ENCODE peak calls at places on chromosomes 16 and 17, in four cellular contexts. K is IMR-90, M is H9, C is trophoblast cell. Q is an unnamed sample. For H3K4me1, the result is how much of the 10 kb centered on the place peaks cover.

GRCh38 chr16:49469930-49470451 is 96.4 kb downstream of the C16orf78 start:
- DNase-seq in C (no peak), M (peak), K (no peak), Q (no peak)

GRCh38 chr16:15502041-15502725 is 67.8 kb downstream of the BMERB1 start:
- DNase-seq in C (peak), K (peak), M (no peak), Q (peak)

GRCh38 chr16:27202923-27203428 is 350 bp upstream of the KDM8 start:
- DNase-seq in K (no peak), M (no peak), C (no peak), Q (no peak)

GRCh38 chr16:56637814-56638750 is at the start of gene MT1A:
- DNase-seq in K (peak), C (peak), M (peak), Q (peak)

GRCh38 chr16:84810518-84811273 is 9.1 kb upstream of the CRISPLD2 start:
- DNase-seq in K (peak), C (no peak), M (no peak), Q (no peak)

GRCh38 chr17:50169121-50169764 is 3.4 kb downstream of the SGCA start:
- DNase-seq in C (no peak), M (peak), K (peak), Q (peak)

GRCh38 chr16:360698-361336 is 8.3 kb upstream of the AXIN1 start:
- DNase-seq in M (no peak), K (no peak), C (no peak), Q (no peak)

GRCh38 chr17:49316889-49317288 is 45.2 kb downstream of the ZNF652 start:
- DNase-seq in C (peak), K (no peak), M (no peak), Q (peak)

GRCh38 chr17:66552381-66552780 is 250.0 kb downstream of the PRKCA start:
- DNase-seq in K (no peak), M (no peak), C (no peak), Q (no peak)

GRCh38 chr17:38628441-38628840 is 22.7 kb upstream of the SRCIN1 start:
- DNase-seq in C (no peak), K (peak), M (peak), Q (peak)

GRCh38 chr17:72677714-72678390 is 414.6 kb downstream of the SLC39A11 start:
- DNase-seq in K (peak), C (no peak), M (no peak), Q (no peak)

GRCh38 chr16:23803591-23804123 is 32.1 kb upstream of the PRKCB start:
- DNase-seq in K (peak), M (peak), C (peak), Q (peak)

GRCh38 chr17:29617481-29618271 is 5.0 kb downstream of the CORO6 start:
- DNase-seq in C (peak), K (peak), M (peak), Q (peak)

GRCh38 chr16:57892041-57892440 is 78.9 kb downstream of the CNGB1 start:
- DNase-seq in K (peak), M (no peak), C (no peak), Q (no peak)

GRCh38 chr17:73476890-73477350 is 165.1 kb upstream of the CDC42EP4 start:
- DNase-seq in K (no peak), M (no peak), C (no peak), Q (no peak)

GRCh38 chr16:12406840-12407690 is 396.6 kb downstream of the CPPED1 start:
- DNase-seq in K (peak), C (no peak), M (no peak), Q (no peak)

GRCh38 chr17:48472485-48473281 is 42.7 kb upstream of the SKAP1 start:
- DNase-seq in K (peak), C (peak), M (peak), Q (peak)

GRCh38 chr16:8660841-8661301 is 13.5 kb upstream of the ABAT start:
- DNase-seq in K (peak), M (peak), C (peak), Q (peak)

GRCh38 chr16:89120281-89120680 is 26.6 kb downstream of the ACSF3 start:
- DNase-seq in C (no peak), K (no peak), M (no peak), Q (no peak)

GRCh38 chr17:2369551-2370210 is 31.2 kb downstream of the MNT start:
- DNase-seq in K (no peak), M (peak), C (no peak), Q (peak)

GRCh38 chr17:69714659-69715058 is 300.2 kb downstream of the MAP2K6 start:
- DNase-seq in K (peak), M (no peak), C (peak), Q (no peak)

GRCh38 chr16:81427245-81427644 is 17.4 kb upstream of the CMIP start:
- DNase-seq in C (no peak), K (no peak), M (no peak), Q (no peak)

GRCh38 chr17:79925242-79925957 is 86.2 kb upstream of the CBX4 start:
- DNase-seq in C (no peak), M (no peak), K (peak), Q (no peak)

GRCh38 chr17:38871247-38871991 is 1.6 kb downstream of the LASP1 start:
- DNase-seq in C (peak), M (peak), K (peak), Q (peak)

GRCh38 chr17:17189559-17189958 is 16.6 kb downstream of the PLD6 start:
- DNase-seq in M (no peak), C (peak), K (no peak), Q (no peak)

GRCh38 chr17:9755083-9755482 is 36.3 kb downstream of the DHRS7C start:
- DNase-seq in M (no peak), C (no peak), K (no peak), Q (peak)

GRCh38 chr16:1532081-1532760 is 1.2 kb upstream of the TMEM204 start:
- DNase-seq in M (no peak), K (no peak), C (no peak), Q (no peak)

GRCh38 chr17:75878174-75878998 is at the start of gene TRIM47:
- DNase-seq in K (peak), M (peak), C (peak), Q (peak)

GRCh38 chr17:60156746-60157145 is 7.0 kb downstream of the CA4 start:
- DNase-seq in M (no peak), K (no peak), C (no peak), Q (no peak)
- H2BK120ac ChIP-seq in M (no peak), K (no peak), C (no peak), Q (no peak)

GRCh38 chr17:19265755-19266154 is 28.6 kb downstream of the EPN2 start:
- DNase-seq in M (no peak), K (peak), C (no peak), Q (no peak)
- H3K4me1 ChIP-seq in M (under half), K (under half), C (under half), Q (under half)

GRCh38 chr16:28491970-28492474 is at the start of gene CLN3:
- DNase-seq in C (peak), K (peak), M (peak), Q (peak)
- H2BK120ac ChIP-seq in C (peak), K (peak), M (no peak), Q (no peak)

DNA sequence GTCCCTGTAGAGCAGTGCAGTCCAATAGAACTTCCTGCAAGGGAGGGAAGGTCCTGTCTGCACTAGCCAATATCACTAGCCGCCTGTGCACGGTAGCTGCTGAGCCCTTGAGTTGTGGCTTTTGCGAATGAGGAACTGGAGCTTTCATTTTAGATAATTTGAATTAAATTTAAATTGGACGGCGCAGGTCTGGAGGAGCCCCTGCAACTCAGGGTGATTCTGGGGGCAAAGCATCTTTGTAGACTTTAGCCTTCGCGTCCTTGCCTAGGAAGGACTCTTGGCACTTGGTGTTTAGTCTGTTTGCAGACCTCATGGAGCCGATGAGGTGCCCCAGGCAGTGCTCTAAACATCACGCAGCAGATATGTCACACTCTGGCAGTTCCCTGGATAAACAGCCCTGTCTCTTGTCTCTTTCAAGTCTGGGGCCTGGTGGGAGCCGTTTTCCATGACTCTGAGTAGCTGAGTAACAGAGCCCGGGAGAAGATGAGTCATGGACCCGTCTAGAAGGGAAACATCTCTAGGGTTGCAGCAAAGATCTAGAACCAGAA is 122.1 kb downstream of the CCDC182 start:
- DNase-seq in K (peak), C (peak), M (no peak), Q (peak)
- H3K4me1 ChIP-seq in K (under half), C (under half), M (under half), Q (under half)

GRCh38 chr17:46929413-46929812 is 6.5 kb downstream of the GOSR2 start:
- DNase-seq in M (no peak), C (peak), K (peak), Q (peak)

GRCh38 chr17:46931596-46931995 is 8.6 kb downstream of the GOSR2 start:
- DNase-seq in M (no peak), C (no peak), K (no peak), Q (no peak)

GRCh38 chr17:46925185-46925858 is 2.4 kb downstream of the GOSR2 start:
- DNase-seq in M (no peak), K (no peak), C (no peak), Q (no peak)

GRCh38 chr17:46928472-46929261 is 5.7 kb downstream of the GOSR2 start:
- DNase-seq in K (no peak), M (no peak), C (no peak), Q (no peak)

GRCh38 chr17:46930083-46930482 is 7.1 kb downstream of the GOSR2 start:
- DNase-seq in M (no peak), C (no peak), K (no peak), Q (no peak)
- H2BK120ac ChIP-seq in M (no peak), C (peak), K (no peak), Q (no peak)